ENCODE peak calls at places on chromosomes 12 and 14, in nine cellular contexts. One of them, this sample, is unnamed.

GRCh38 chr12:15752780-15753179 is 36.4 kb downstream of the EPS8 start:
- DNase-seq in OCI-LY7: no peak
- DNase-seq in choroid plexus epithelial cell: peak
- DNase-seq in colonic mucosa: no peak
- DNase-seq in stomach: no peak
- DNase-seq in Calu3: no peak
- DNase-seq in epithelial cell of esophagus: no peak
- DNase-seq in A549: no peak
- DNase-seq in endothelial cell: no peak
- DNase-seq in this sample: no peak

GRCh38 chr12:50505386-50505827 is 622 bp downstream of the DIP2B start:
- DNase-seq in OCI-LY7: peak
- DNase-seq in choroid plexus epithelial cell: no peak
- DNase-seq in colonic mucosa: peak
- DNase-seq in stomach: no peak
- DNase-seq in Calu3: peak
- DNase-seq in epithelial cell of esophagus: peak
- DNase-seq in A549: no peak
- DNase-seq in endothelial cell: no peak
- DNase-seq in this sample: peak

GRCh38 chr14:96735509-96735908 is 61.7 kb upstream of the VRK1 start:
- DNase-seq in OCI-LY7: no peak
- DNase-seq in choroid plexus epithelial cell: no peak
- DNase-seq in colonic mucosa: no peak
- DNase-seq in stomach: no peak
- DNase-seq in Calu3: no peak
- DNase-seq in epithelial cell of esophagus: no peak
- DNase-seq in A549: no peak
- DNase-seq in endothelial cell: no peak
- DNase-seq in this sample: peak

GRCh38 chr12:94172973-94173372 is 24.6 kb downstream of the PLXNC1 start:
- DNase-seq in OCI-LY7: no peak
- DNase-seq in choroid plexus epithelial cell: peak
- DNase-seq in colonic mucosa: no peak
- DNase-seq in stomach: peak
- DNase-seq in Calu3: no peak
- DNase-seq in epithelial cell of esophagus: peak
- DNase-seq in A549: no peak
- DNase-seq in endothelial cell: no peak
- DNase-seq in this sample: peak

GRCh38 chr14:69752773-69753172 is 14.2 kb upstream of the SRSF5 start:
- DNase-seq in OCI-LY7: no peak
- DNase-seq in choroid plexus epithelial cell: no peak
- DNase-seq in colonic mucosa: no peak
- DNase-seq in stomach: no peak
- DNase-seq in Calu3: no peak
- DNase-seq in epithelial cell of esophagus: no peak
- DNase-seq in A549: no peak
- DNase-seq in endothelial cell: no peak
- DNase-seq in this sample: no peak

GRCh38 chr12:89768586-89769482 is 60.2 kb upstream of the ATP2B1 start:
- DNase-seq in OCI-LY7: no peak
- DNase-seq in choroid plexus epithelial cell: peak
- DNase-seq in colonic mucosa: no peak
- DNase-seq in stomach: no peak
- DNase-seq in Calu3: no peak
- DNase-seq in epithelial cell of esophagus: peak
- DNase-seq in A549: peak
- DNase-seq in endothelial cell: no peak
- DNase-seq in this sample: peak

GRCh38 chr14:91575469-91576208 is 65.5 kb upstream of the PPP4R3A start:
- DNase-seq in OCI-LY7: no peak
- DNase-seq in choroid plexus epithelial cell: no peak
- DNase-seq in colonic mucosa: peak
- DNase-seq in stomach: no peak
- DNase-seq in Calu3: peak
- DNase-seq in epithelial cell of esophagus: no peak
- DNase-seq in A549: no peak
- DNase-seq in endothelial cell: no peak
- DNase-seq in this sample: no peak

GRCh38 chr12:96578526-96579125 is 89.2 kb downstream of the CFAP54 start:
- DNase-seq in OCI-LY7: peak
- DNase-seq in choroid plexus epithelial cell: peak
- DNase-seq in colonic mucosa: no peak
- DNase-seq in stomach: no peak
- DNase-seq in Calu3: peak
- DNase-seq in epithelial cell of esophagus: peak
- DNase-seq in A549: peak
- DNase-seq in endothelial cell: no peak
- DNase-seq in this sample: peak

GRCh38 chr14:97644365-97644764 is 847.2 kb downstream of the VRK1 start:
- DNase-seq in OCI-LY7: no peak
- DNase-seq in choroid plexus epithelial cell: no peak
- DNase-seq in colonic mucosa: no peak
- DNase-seq in stomach: no peak
- DNase-seq in Calu3: no peak
- DNase-seq in epithelial cell of esophagus: no peak
- DNase-seq in A549: no peak
- DNase-seq in endothelial cell: no peak
- DNase-seq in this sample: no peak

GRCh38 chr14:83184531-83184930 is 1650.9 kb upstream of the SEL1L start:
- DNase-seq in OCI-LY7: no peak
- DNase-seq in choroid plexus epithelial cell: no peak
- DNase-seq in colonic mucosa: no peak
- DNase-seq in stomach: no peak
- DNase-seq in Calu3: no peak
- DNase-seq in epithelial cell of esophagus: peak
- DNase-seq in A549: no peak
- DNase-seq in endothelial cell: no peak
- DNase-seq in this sample: no peak

GRCh38 chr14:70032016-70032415 is 152.8 kb downstream of the SMOC1 start:
- DNase-seq in OCI-LY7: no peak
- DNase-seq in choroid plexus epithelial cell: no peak
- DNase-seq in colonic mucosa: no peak
- DNase-seq in stomach: no peak
- DNase-seq in Calu3: no peak
- DNase-seq in epithelial cell of esophagus: no peak
- DNase-seq in A549: no peak
- DNase-seq in endothelial cell: no peak
- DNase-seq in this sample: no peak

GRCh38 chr12:130947028-130947427 is 6.7 kb upstream of the ADGRD1 start:
- DNase-seq in OCI-LY7: no peak
- DNase-seq in choroid plexus epithelial cell: no peak
- DNase-seq in colonic mucosa: no peak
- DNase-seq in stomach: no peak
- DNase-seq in Calu3: no peak
- DNase-seq in epithelial cell of esophagus: no peak
- DNase-seq in A549: no peak
- DNase-seq in endothelial cell: no peak
- DNase-seq in this sample: no peak

GRCh38 chr12:106871477-106871876 is 84.2 kb upstream of the TMEM263 start:
- DNase-seq in OCI-LY7: no peak
- DNase-seq in choroid plexus epithelial cell: peak
- DNase-seq in colonic mucosa: no peak
- DNase-seq in stomach: no peak
- DNase-seq in Calu3: no peak
- DNase-seq in epithelial cell of esophagus: peak
- DNase-seq in A549: peak
- DNase-seq in endothelial cell: no peak
- DNase-seq in this sample: no peak

GRCh38 chr14:34874386-34875030 is 652 bp downstream of the BAZ1A start:
- DNase-seq in OCI-LY7: peak
- DNase-seq in choroid plexus epithelial cell: peak
- DNase-seq in colonic mucosa: peak
- DNase-seq in stomach: peak
- DNase-seq in Calu3: peak
- DNase-seq in epithelial cell of esophagus: peak
- DNase-seq in A549: peak
- DNase-seq in endothelial cell: peak
- DNase-seq in this sample: peak

GRCh38 chr12:65603428-65604351 is 220.6 kb upstream of the HMGA2 start:
- DNase-seq in OCI-LY7: no peak
- DNase-seq in choroid plexus epithelial cell: peak
- DNase-seq in colonic mucosa: peak
- DNase-seq in stomach: peak
- DNase-seq in Calu3: peak
- DNase-seq in epithelial cell of esophagus: peak
- DNase-seq in A549: peak
- DNase-seq in endothelial cell: no peak
- DNase-seq in this sample: peak

GRCh38 chr12:6430124-6430989 is 14.4 kb upstream of the CD27 start:
- DNase-seq in OCI-LY7: peak
- DNase-seq in choroid plexus epithelial cell: peak
- DNase-seq in colonic mucosa: peak
- DNase-seq in stomach: peak
- DNase-seq in Calu3: peak
- DNase-seq in epithelial cell of esophagus: peak
- DNase-seq in A549: peak
- DNase-seq in endothelial cell: no peak
- DNase-seq in this sample: peak

GRCh38 chr12:124398578-124399227 is 103.8 kb downstream of the RFLNA start:
- DNase-seq in OCI-LY7: no peak
- DNase-seq in choroid plexus epithelial cell: no peak
- DNase-seq in colonic mucosa: peak
- DNase-seq in stomach: peak
- DNase-seq in Calu3: no peak
- DNase-seq in epithelial cell of esophagus: no peak
- DNase-seq in A549: no peak
- DNase-seq in endothelial cell: no peak
- DNase-seq in this sample: no peak

GRCh38 chr12:86117711-86118110 is 138.5 kb downstream of the MGAT4C start:
- DNase-seq in OCI-LY7: no peak
- DNase-seq in choroid plexus epithelial cell: peak
- DNase-seq in colonic mucosa: no peak
- DNase-seq in stomach: no peak
- DNase-seq in Calu3: no peak
- DNase-seq in epithelial cell of esophagus: peak
- DNase-seq in A549: no peak
- DNase-seq in endothelial cell: no peak
- DNase-seq in this sample: no peak

GRCh38 chr14:92991536-92991935 is 68.6 kb downstream of the CHGA start:
- DNase-seq in OCI-LY7: no peak
- DNase-seq in choroid plexus epithelial cell: no peak
- DNase-seq in colonic mucosa: no peak
- DNase-seq in stomach: no peak
- DNase-seq in Calu3: no peak
- DNase-seq in epithelial cell of esophagus: no peak
- DNase-seq in A549: no peak
- DNase-seq in endothelial cell: no peak
- DNase-seq in this sample: no peak

GRCh38 chr14:101183376-101184103 is 280.0 kb upstream of the RTL1 start:
- DNase-seq in OCI-LY7: peak
- DNase-seq in choroid plexus epithelial cell: peak
- DNase-seq in colonic mucosa: no peak
- DNase-seq in stomach: peak
- DNase-seq in Calu3: peak
- DNase-seq in epithelial cell of esophagus: no peak
- DNase-seq in A549: no peak
- DNase-seq in endothelial cell: peak
- DNase-seq in this sample: no peak
- TF ChIP-seq CTCF in OCI-LY7: peak
- TF ChIP-seq CTCF in choroid plexus epithelial cell: peak
- TF ChIP-seq CTCF in colonic mucosa: peak
- TF ChIP-seq CTCF in stomach: no peak
- TF ChIP-seq CTCF in Calu3: no peak
- TF ChIP-seq CTCF in epithelial cell of esophagus: no peak
- TF ChIP-seq CTCF in A549: peak
- TF ChIP-seq CTCF in endothelial cell: peak
- TF ChIP-seq CTCF in this sample: no peak

DNA sequence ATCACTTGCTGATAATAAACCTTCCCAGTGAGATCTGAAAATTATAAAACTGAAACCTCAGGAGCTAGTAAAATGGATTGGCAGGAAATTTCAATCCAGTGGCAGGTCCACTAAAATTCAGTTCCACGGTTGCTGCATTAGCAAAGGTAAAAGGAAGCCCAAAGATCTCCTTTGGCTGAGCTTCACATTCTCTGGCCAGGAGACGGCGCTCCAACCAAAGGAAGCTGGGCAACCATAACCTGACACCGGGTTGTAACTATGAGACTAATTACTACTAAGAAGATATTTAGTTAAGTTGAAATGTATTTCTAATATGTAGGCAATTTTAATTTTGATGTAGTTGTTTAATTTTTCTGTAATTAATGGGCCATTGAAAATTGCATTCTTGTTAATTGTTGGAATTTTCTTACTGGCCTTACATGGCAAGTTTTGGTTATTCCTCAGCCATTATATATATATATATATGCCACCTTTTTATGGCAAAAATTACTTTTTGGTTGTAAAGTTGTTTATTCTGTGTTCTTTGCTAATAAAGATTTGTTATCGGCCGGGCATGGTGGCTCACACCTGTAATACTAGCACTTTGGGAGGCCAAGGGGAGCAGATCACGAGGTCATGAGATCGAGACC is 17.0 kb downstream of the OR8S1 start:
- DNase-seq in OCI-LY7: peak
- DNase-seq in choroid plexus epithelial cell: peak
- DNase-seq in colonic mucosa: peak
- DNase-seq in stomach: peak
- DNase-seq in Calu3: peak
- DNase-seq in epithelial cell of esophagus: peak
- DNase-seq in A549: peak
- DNase-seq in endothelial cell: peak
- DNase-seq in this sample: peak
- TF ChIP-seq CTCF in OCI-LY7: peak
- TF ChIP-seq CTCF in choroid plexus epithelial cell: peak
- TF ChIP-seq CTCF in colonic mucosa: peak
- TF ChIP-seq CTCF in stomach: peak
- TF ChIP-seq CTCF in Calu3: peak
- TF ChIP-seq CTCF in epithelial cell of esophagus: peak
- TF ChIP-seq CTCF in A549: peak
- TF ChIP-seq CTCF in endothelial cell: peak
- TF ChIP-seq CTCF in this sample: peak

GRCh38 chr12:121003650-121004049 is 12.6 kb downstream of the C12orf43 start:
- DNase-seq in OCI-LY7: no peak
- DNase-seq in choroid plexus epithelial cell: no peak
- DNase-seq in colonic mucosa: peak
- DNase-seq in stomach: peak
- DNase-seq in Calu3: peak
- DNase-seq in epithelial cell of esophagus: no peak
- DNase-seq in A549: no peak
- DNase-seq in endothelial cell: no peak
- DNase-seq in this sample: no peak
- TF ChIP-seq CTCF in OCI-LY7: peak
- TF ChIP-seq CTCF in choroid plexus epithelial cell: no peak
- TF ChIP-seq CTCF in colonic mucosa: peak
- TF ChIP-seq CTCF in stomach: peak
- TF ChIP-seq CTCF in Calu3: no peak
- TF ChIP-seq CTCF in epithelial cell of esophagus: no peak
- TF ChIP-seq CTCF in A549: peak
- TF ChIP-seq CTCF in endothelial cell: no peak
- TF ChIP-seq CTCF in this sample: no peak

DNA sequence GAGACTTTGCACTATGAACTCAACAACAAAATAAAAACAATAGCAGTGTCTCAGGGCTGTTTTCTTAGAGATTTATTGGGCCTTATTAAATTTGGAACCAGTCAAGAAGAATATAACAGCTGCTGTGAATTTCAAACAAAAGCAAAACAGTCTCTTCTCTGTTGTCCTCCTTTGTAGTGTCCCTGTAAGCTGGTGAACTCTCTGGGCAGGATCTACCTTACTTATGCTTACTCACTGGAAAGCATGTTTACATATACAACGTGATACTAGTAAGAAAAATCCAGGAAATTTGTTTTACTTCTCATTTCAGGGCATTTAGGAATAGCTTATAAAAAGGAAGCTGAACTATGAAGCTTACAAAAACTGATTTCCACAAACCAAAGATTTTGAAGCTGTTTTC is 311.0 kb downstream of the NOVA1 start:
- DNase-seq in OCI-LY7: no peak
- DNase-seq in choroid plexus epithelial cell: peak
- DNase-seq in colonic mucosa: no peak
- DNase-seq in stomach: no peak
- DNase-seq in Calu3: no peak
- DNase-seq in epithelial cell of esophagus: peak
- DNase-seq in A549: no peak
- DNase-seq in endothelial cell: no peak
- DNase-seq in this sample: no peak
- TF ChIP-seq CTCF in OCI-LY7: no peak
- TF ChIP-seq CTCF in choroid plexus epithelial cell: no peak
- TF ChIP-seq CTCF in colonic mucosa: no peak
- TF ChIP-seq CTCF in stomach: no peak
- TF ChIP-seq CTCF in Calu3: no peak
- TF ChIP-seq CTCF in epithelial cell of esophagus: no peak
- TF ChIP-seq CTCF in A549: no peak
- TF ChIP-seq CTCF in endothelial cell: no peak
- TF ChIP-seq CTCF in this sample: no peak